ENCODE peak calls at places on chromosomes 16 and 17, in eight cellular contexts. K is IMR-90, P is ovary, A is body of pancreas, I is breast epithelium, L is transverse colon, S is tibial nerve, V is stomach. J is an unnamed sample.

GRCh38 chr16:3859875-3860274 is 20.6 kb downstream of the CREBBP start:
- DNase-seq in K (no peak), V (no peak), S (no peak), P (no peak), L (no peak), I (no peak), A (no peak), J (no peak)

GRCh38 chr16:29736112-29736511 is 9.7 kb downstream of the C16orf54 start:
- DNase-seq in L (no peak), K (no peak), P (no peak), A (no peak), V (no peak), S (no peak), I (no peak), J (no peak)

GRCh38 chr16:83365166-83365565 is 442.6 kb upstream of the HSBP1 start:
- DNase-seq in V (no peak), K (peak; percentile 7), A (no peak), I (no peak), S (no peak), L (no peak), P (no peak), J (no peak)

GRCh38 chr17:65533056-65533745 is 28.2 kb downstream of the AXIN2 start:
- DNase-seq in V (no peak), K (no peak), A (no peak), I (no peak), S (no peak), P (no peak), L (no peak), J (no peak)

GRCh38 chr17:35315971-35316370 is 57.5 kb downstream of the SLFN11 start:
- DNase-seq in S (no peak), I (no peak), L (no peak), K (no peak), V (no peak), A (no peak), P (no peak), J (no peak)

GRCh38 chr16:70253291-70254094 is 1.8 kb upstream of the EXOSC6 start:
- DNase-seq in V (no peak), I (no peak), P (no peak), L (peak; percentile 26), S (peak; percentile 18), K (peak; percentile 36), A (peak; percentile 31), J (no peak)

GRCh38 chr16:13999895-14000425 is 71.2 kb upstream of the MRTFB start:
- DNase-seq in I (no peak), S (no peak), L (no peak), K (no peak), A (no peak), V (no peak), P (no peak), J (no peak)

GRCh38 chr16:31351937-31352315 is 3.0 kb upstream of the ITGAX start:
- DNase-seq in A (peak; percentile 58), K (no peak), L (no peak), V (no peak), P (no peak), S (no peak), I (no peak), J (no peak)

GRCh38 chr17:49239963-49240362 is 9.4 kb upstream of the PHOSPHO1 start:
- DNase-seq in V (no peak), I (no peak), L (no peak), K (no peak), P (no peak), A (no peak), S (no peak), J (no peak)

GRCh38 chr16:4293822-4294457 is 21.1 kb upstream of the TFAP4 start:
- DNase-seq in V (peak; percentile 58), P (peak; percentile 71), A (peak; percentile 52), K (peak; percentile 82), L (no peak), I (peak; percentile 65), S (no peak), J (peak; percentile 57)

GRCh38 chr17:17755715-17756114 is 74.5 kb downstream of the RAI1 start:
- DNase-seq in S (no peak), I (no peak), K (no peak), A (no peak), V (no peak), L (no peak), P (no peak), J (no peak)

GRCh38 chr16:85137323-85138072 is 25.2 kb upstream of the CIBAR2 start:
- DNase-seq in P (peak; percentile 97), L (peak; percentile 85), I (peak; percentile 91), A (peak; percentile 94), K (peak; percentile 85), S (peak; percentile 92), V (peak; percentile 93), J (peak; percentile 97)

GRCh38 chr17:82914375-82914774 is 74.6 kb upstream of the ZNF750 start:
- DNase-seq in V (peak; percentile 59), S (no peak), I (no peak), K (no peak), L (no peak), P (no peak), A (no peak), J (no peak)

GRCh38 chr17:7307686-7308624 is 527 bp downstream of the EIF5A start:
- DNase-seq in P (peak; percentile 80), L (peak; percentile 60), V (peak; percentile 51), A (peak; percentile 58), K (peak; percentile 34), I (no peak), S (no peak), J (peak; percentile 68)

GRCh38 chr17:63395075-63395815 is 50.9 kb downstream of the CYB561 start:
- DNase-seq in K (peak; percentile 73), P (no peak), A (no peak), I (no peak), V (no peak), L (no peak), S (peak; percentile 17), J (no peak)

GRCh38 chr17:10182785-10183184 is 15.6 kb downstream of the GAS7 start:
- DNase-seq in S (no peak), I (no peak), L (no peak), K (no peak), V (no peak), A (no peak), P (no peak), J (no peak)

GRCh38 chr17:2071421-2072281 is 16.7 kb downstream of the HIC1 start:
- DNase-seq in S (no peak), I (no peak), V (no peak), K (peak; percentile 93), L (peak; percentile 40), A (no peak), P (peak; percentile 64), J (peak; percentile 75)

GRCh38 chr16:54812229-54812628 is 118.4 kb upstream of the IRX5 start:
- DNase-seq in P (no peak), L (no peak), V (no peak), K (no peak), S (no peak), I (no peak), A (no peak), J (no peak)

GRCh38 chr17:32878211-32878610 is 1.3 kb upstream of the MYO1D start:
- DNase-seq in V (peak; percentile 29), K (peak; percentile 32), S (peak; percentile 49), I (peak; percentile 61), A (peak; percentile 50), L (no peak), P (no peak), J (peak; percentile 34)

GRCh38 chr16:84458606-84459516 is 45.6 kb downstream of the MEAK7 start:
- DNase-seq in V (no peak), L (no peak), I (peak; percentile 30), A (no peak), P (no peak), K (no peak), S (no peak), J (peak; percentile 6)

GRCh38 chr17:66094727-66095126 is 97.2 kb downstream of the CEP112 start:
- DNase-seq in V (no peak), P (no peak), I (no peak), K (no peak), L (no peak), A (no peak), S (no peak), J (no peak)

GRCh38 chr17:6497496-6498221 is 53.4 kb downstream of the PIMREG start:
- DNase-seq in P (peak; percentile 30), S (no peak), A (no peak), I (peak; percentile 44), V (no peak), L (no peak), K (no peak), J (no peak)

GRCh38 chr17:38533706-38534497 is 71.8 kb downstream of the SRCIN1 start:
- DNase-seq in A (no peak), V (no peak), S (no peak), P (no peak), I (no peak), L (no peak), K (no peak), J (no peak)
- TF ChIP-seq POLR2A in A (no peak), V (no peak), S (no peak), P (no peak), I (no peak), L (no peak), K (no peak), J (no peak)

DNA sequence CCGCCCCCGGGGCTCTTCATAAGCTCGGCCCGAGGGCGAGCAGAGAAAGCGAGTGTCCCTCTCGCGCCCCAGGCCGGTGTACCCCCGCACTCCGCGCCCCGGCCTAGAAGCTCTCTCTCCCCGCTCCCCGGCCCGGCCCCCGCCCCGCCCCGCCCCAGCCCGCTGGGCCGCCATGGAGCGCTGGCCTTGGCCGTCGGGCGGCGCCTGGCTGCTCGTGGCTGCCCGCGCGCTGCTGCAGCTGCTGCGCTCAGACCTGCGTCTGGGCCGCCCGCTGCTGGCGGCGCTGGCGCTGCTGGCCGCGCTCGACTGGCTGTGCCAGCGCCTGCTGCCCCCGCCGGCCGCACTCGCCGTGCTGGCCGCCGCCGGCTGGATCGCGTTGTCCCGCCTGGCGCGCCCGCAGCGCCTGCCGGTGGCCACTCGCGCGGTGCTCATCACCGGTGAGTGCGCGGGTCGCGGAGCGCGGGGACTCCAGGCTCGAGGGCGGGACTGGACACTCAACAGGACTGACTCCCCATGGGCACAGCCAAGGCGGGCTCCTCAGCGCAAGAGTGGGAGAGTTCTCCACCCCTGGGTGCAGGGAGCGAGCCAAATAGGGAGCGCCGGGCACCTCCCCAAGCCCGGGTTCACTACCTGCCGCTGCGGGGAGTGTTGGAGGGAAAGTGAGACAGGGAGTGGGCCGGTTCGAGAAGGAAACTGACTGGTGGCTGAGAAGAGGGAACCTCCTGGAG is at the start of gene HSD11B2:
- DNase-seq in P (peak; percentile 68), L (no peak), I (no peak), A (peak; percentile 80), S (no peak), K (peak; percentile 45), V (peak; percentile 71), J (peak; percentile 52)
- H3K4me3 ChIP-seq in P (peak within 1 kb of the TSS; percentile 47), L (peak within 1 kb of the TSS; percentile 49), I (peak within 1 kb of the TSS; percentile 81), A (peak within 1 kb of the TSS; percentile 1), S (peak within 1 kb of the TSS; percentile 29), K (peak within 1 kb of the TSS; percentile 42), V (peak within 1 kb of the TSS; percentile 63), J (peak within 1 kb of the TSS; percentile 42)

DNA sequence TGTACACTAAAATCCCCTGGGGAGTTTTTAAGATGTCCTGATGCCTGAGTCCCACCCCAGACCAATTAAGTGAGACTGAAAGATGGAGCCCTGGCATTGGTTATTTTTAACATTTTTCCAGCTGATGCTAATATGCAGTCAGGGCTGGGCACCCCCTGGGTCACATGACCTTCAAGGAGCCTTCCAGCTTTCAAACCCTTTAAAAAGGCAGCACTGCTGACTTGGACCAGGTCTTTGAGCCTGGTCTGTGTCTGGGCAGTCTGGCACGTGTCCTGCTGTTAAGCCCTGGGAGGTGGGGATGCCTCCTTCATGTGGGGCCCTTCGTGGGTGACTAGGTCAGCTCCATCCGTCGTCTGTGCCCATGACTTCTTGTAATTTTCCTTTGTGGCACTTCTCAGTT is 202.6 kb downstream of the CCDC182 start:
- DNase-seq in K (no peak), V (no peak), S (no peak), L (no peak), P (no peak), A (no peak), I (no peak), J (no peak)
- H3K27ac ChIP-seq in K (no peak overlapping the region), V (peak overlapping the region; percentile 66), S (no peak overlapping the region), L (no peak overlapping the region), P (no peak overlapping the region), A (no peak overlapping the region), I (no peak overlapping the region), J (peak overlapping the region; percentile 62)

GRCh38 chr17:75784473-75785015 is at the start of gene UNK:
- DNase-seq in L (peak; percentile 98), K (peak; percentile 100), A (peak; percentile 99), S (peak; percentile 96), V (peak; percentile 97), I (peak; percentile 97), P (peak; percentile 97), J (peak; percentile 98)
- TF ChIP-seq POLR2A in L (peak; percentile 69), K (peak; percentile 79), A (peak; percentile 81), S (peak; percentile 90), V (no peak), I (peak; percentile 52), P (peak; percentile 83), J (peak; percentile 71)

J was measured in uterus.